ENCODE peak calls at places on chromosomes 5 and 9, in five cellular contexts. W, G, N, O and Q are unnamed samples.

GRCh38 chr9:96874947-96875459 is 20.7 kb upstream of the ZNF782 start:
- DNase-seq in W (no peak), G (no peak), N (no peak), O (no peak), Q (no peak)

GRCh38 chr5:100889896-100890295 is 13.2 kb downstream of the ST8SIA4 start:
- DNase-seq in W (no peak), G (no peak), N (no peak), O (no peak), Q (no peak)

GRCh38 chr5:38292228-38292627 is 33.9 kb downstream of the EGFLAM start:
- DNase-seq in W (no peak), G (no peak), N (no peak), O (no peak), Q (no peak)

GRCh38 chr5:2289380-2289779 is 406.7 kb upstream of the IRX4 start:
- DNase-seq in W (no peak), G (no peak), N (no peak), O (no peak), Q (no peak)

GRCh38 chr9:122978586-122978985 is 37.8 kb downstream of the RABGAP1 start:
- DNase-seq in W (no peak), G (no peak), N (no peak), O (no peak), Q (no peak)

GRCh38 chr9:129289131-129289731 is 111.2 kb upstream of the IER5L start:
- DNase-seq in W (no peak), G (no peak), N (no peak), O (no peak), Q (no peak)

GRCh38 chr5:141992349-141992963 is 20.4 kb downstream of the GNPDA1 start:
- DNase-seq in W (peak; percentile 53), G (no peak), N (peak; percentile 79), O (peak; percentile 80), Q (peak; percentile 73)

GRCh38 chr9:111843971-111844370 is 49.2 kb upstream of the SHOC1 start:
- DNase-seq in W (no peak), G (no peak), N (no peak), O (no peak), Q (no peak)

GRCh38 chr5:159208508-159209437 is 580 bp downstream of the RNF145 start:
- DNase-seq in W (peak; percentile 15), G (peak; percentile 82), N (peak; percentile 32), O (no peak), Q (peak; percentile 76)

GRCh38 chr5:132753135-132753987 is 6.1 kb downstream of the CCNI2 start:
- DNase-seq in W (no peak), G (no peak), N (no peak), O (peak; percentile 93), Q (no peak)

GRCh38 chr9:125176632-125177031 is 13.0 kb downstream of the PPP6C start:
- DNase-seq in W (no peak), G (no peak), N (no peak), O (no peak), Q (no peak)

GRCh38 chr9:93578844-93579243 is 2.5 kb downstream of the PHF2 start:
- DNase-seq in W (no peak), G (no peak), N (no peak), O (no peak), Q (no peak)

GRCh38 chr5:129094924-129095797 is 612 bp downstream of the ISOC1 start:
- DNase-seq in W (peak; percentile 52), G (peak; percentile 90), N (no peak), O (peak; percentile 43), Q (peak; percentile 59)

GRCh38 chr5:177489119-177489716 is 8.2 kb downstream of the PDLIM7 start:
- DNase-seq in W (no peak), G (peak; percentile 76), N (no peak), O (no peak), Q (peak; percentile 73)

GRCh38 chr5:111670826-111671492 is 86.0 kb downstream of the NREP start:
- DNase-seq in W (no peak), G (no peak), N (no peak), O (no peak), Q (no peak)